ENCODE peak calls at places on chromosomes 7 and 10, in nine cellular contexts. W is prostate gland, X is HCT116, N is spleen, E is transverse colon, C is stomach, P is GM12891, B is suprapubic skin, G is GM12892. Y is an unnamed sample.

GRCh38 chr7:151186640-151187408 is at the start of gene ASB10:
- DNase-seq in W (no peak), X (no peak), N (peak; percentile 68), E (no peak), C (no peak), P (no peak), B (peak; percentile 49), G (no peak), Y (no peak)

GRCh38 chr10:34171957-34172527 is 643.1 kb downstream of the PARD3 start:
- DNase-seq in W (no peak), X (no peak), N (no peak), E (no peak), C (no peak), P (no peak), B (no peak), G (no peak), Y (no peak)

GRCh38 chr7:20358762-20359282 is 28.1 kb downstream of the ITGB8 start:
- DNase-seq in W (no peak), X (no peak), N (no peak), E (no peak), C (no peak), P (no peak), B (no peak), G (no peak), Y (no peak)

GRCh38 chr10:93630609-93631320 is 18.4 kb downstream of the PDE6C start:
- DNase-seq in W (no peak), X (no peak), N (no peak), E (no peak), C (no peak), P (no peak), B (no peak), G (no peak), Y (no peak)

GRCh38 chr7:156816943-156817572 is 75.9 kb downstream of the LMBR1 start:
- DNase-seq in W (no peak), X (no peak), N (no peak), E (no peak), C (no peak), P (no peak), B (no peak), G (no peak), Y (peak; percentile 33)

GRCh38 chr7:138125598-138126111 is 49.4 kb downstream of the AKR1D1 start:
- DNase-seq in W (no peak), X (no peak), N (no peak), E (no peak), C (no peak), P (no peak), B (no peak), G (peak; percentile 21), Y (no peak)

GRCh38 chr7:140304071-140304799 is 94.1 kb downstream of the SLC37A3 start:
- DNase-seq in W (no peak), X (no peak), N (no peak), E (no peak), C (no peak), P (peak; percentile 47), B (no peak), G (no peak), Y (peak; percentile 22)

GRCh38 chr7:47653550-47654351 is 71.8 kb upstream of the TNS3 start:
- DNase-seq in W (no peak), X (no peak), N (peak; percentile 56), E (no peak), C (no peak), P (no peak), B (no peak), G (no peak), Y (peak; percentile 76)

GRCh38 chr10:121536271-121536918 is 61.8 kb downstream of the FGFR2 start:
- DNase-seq in W (no peak), X (no peak), N (no peak), E (no peak), C (no peak), P (no peak), B (no peak), G (no peak), Y (no peak)

GRCh38 chr7:151043959-151044358 is 4.4 kb upstream of the ASIC3 start:
- DNase-seq in W (no peak), X (no peak), N (no peak), E (no peak), C (no peak), P (no peak), B (no peak), G (no peak), Y (no peak)

GRCh38 chr10:76420725-76421124 is 989.3 kb downstream of the LRMDA start:
- DNase-seq in W (no peak), X (no peak), N (no peak), E (no peak), C (no peak), P (no peak), B (no peak), G (no peak), Y (no peak)
- TF ChIP-seq POLR2AphosphoS5 in W (no peak), X (no peak), N (no peak), E (no peak), C (no peak), P (no peak), B (no peak), G (no peak), Y (no peak)

GRCh38 chr10:125341611-125342010 is 181.2 kb upstream of the CTBP2 start:
- DNase-seq in W (no peak), X (no peak), N (no peak), E (no peak), C (no peak), P (no peak), B (no peak), G (no peak), Y (no peak)

GRCh38 chr10:125340871-125341270 is 180.5 kb upstream of the CTBP2 start:
- DNase-seq in W (no peak), X (no peak), N (no peak), E (no peak), C (no peak), P (no peak), B (no peak), G (no peak), Y (no peak)

GRCh38 chr10:125333769-125334168 is 173.4 kb upstream of the CTBP2 start:
- DNase-seq in W (no peak), X (no peak), N (no peak), E (no peak), C (no peak), P (no peak), B (no peak), G (no peak), Y (no peak)

GRCh38 chr10:125334545-125334944 is 174.2 kb upstream of the CTBP2 start:
- DNase-seq in W (no peak), X (no peak), N (no peak), E (no peak), C (no peak), P (no peak), B (no peak), G (no peak), Y (no peak)

GRCh38 chr10:125337510-125337909 is 177.1 kb upstream of the CTBP2 start:
- DNase-seq in W (no peak), X (no peak), N (no peak), E (no peak), C (no peak), P (no peak), B (no peak), G (no peak), Y (no peak)
- TF ChIP-seq POLR2AphosphoS5 in W (no peak), X (no peak), N (no peak), E (no peak), C (no peak), P (no peak), B (no peak), G (no peak), Y (no peak)

DNA sequence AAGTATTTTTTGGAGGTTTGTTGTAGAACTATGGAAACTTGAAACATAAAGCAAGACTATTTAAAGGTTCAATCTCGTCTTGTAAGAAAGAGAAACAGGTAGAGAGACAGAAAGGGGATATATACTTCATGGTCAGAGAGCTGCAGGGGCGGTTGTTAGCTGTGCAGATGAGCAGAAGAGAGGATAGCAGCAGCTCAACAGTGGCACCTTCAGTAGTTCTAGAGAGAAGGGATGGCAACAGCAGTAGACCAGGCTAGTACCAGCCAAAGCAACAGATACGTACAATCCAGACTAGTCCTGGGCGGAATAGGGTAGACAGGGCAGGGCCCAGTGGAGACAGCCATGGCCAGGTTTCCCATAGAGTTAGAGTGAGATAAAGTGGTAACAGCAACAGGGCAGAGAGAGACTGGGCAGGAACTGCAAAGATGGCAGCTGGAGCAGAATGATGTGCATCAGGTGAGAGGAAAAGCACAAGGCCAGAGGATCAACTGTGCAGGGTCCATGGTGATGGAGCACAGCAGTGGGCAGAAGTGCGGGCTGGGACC is 145.2 kb downstream of the FRMD4A start:
- DNase-seq in W (no peak), X (peak; percentile 40), N (no peak), E (no peak), C (no peak), P (peak; percentile 35), B (no peak), G (peak; percentile 33), Y (peak; percentile 33)
- TF ChIP-seq POLR2AphosphoS5 in W (no peak), X (no peak), N (no peak), E (no peak), C (no peak), P (peak; percentile 100), B (no peak), G (peak; percentile 100), Y (peak; percentile 99)

GRCh38 chr10:5576780-5577472 is 52.2 kb downstream of the CALML3 start:
- DNase-seq in W (no peak), X (no peak), N (peak; percentile 47), E (no peak), C (no peak), P (no peak), B (no peak), G (no peak), Y (no peak)

GRCh38 chr10:5576154-5576748 is 51.5 kb downstream of the CALML3 start:
- DNase-seq in W (no peak), X (no peak), N (no peak), E (no peak), C (no peak), P (no peak), B (no peak), G (no peak), Y (no peak)

GRCh38 chr10:5574642-5575131 is 49.9 kb downstream of the CALML3 start:
- DNase-seq in W (no peak), X (no peak), N (peak; percentile 60), E (peak; percentile 66), C (no peak), P (no peak), B (no peak), G (no peak), Y (no peak)

GRCh38 chr10:5575144-5575481 is 50.4 kb downstream of the CALML3 start:
- DNase-seq in W (no peak), X (no peak), N (peak; percentile 57), E (no peak), C (no peak), P (no peak), B (no peak), G (no peak), Y (no peak)

DNA sequence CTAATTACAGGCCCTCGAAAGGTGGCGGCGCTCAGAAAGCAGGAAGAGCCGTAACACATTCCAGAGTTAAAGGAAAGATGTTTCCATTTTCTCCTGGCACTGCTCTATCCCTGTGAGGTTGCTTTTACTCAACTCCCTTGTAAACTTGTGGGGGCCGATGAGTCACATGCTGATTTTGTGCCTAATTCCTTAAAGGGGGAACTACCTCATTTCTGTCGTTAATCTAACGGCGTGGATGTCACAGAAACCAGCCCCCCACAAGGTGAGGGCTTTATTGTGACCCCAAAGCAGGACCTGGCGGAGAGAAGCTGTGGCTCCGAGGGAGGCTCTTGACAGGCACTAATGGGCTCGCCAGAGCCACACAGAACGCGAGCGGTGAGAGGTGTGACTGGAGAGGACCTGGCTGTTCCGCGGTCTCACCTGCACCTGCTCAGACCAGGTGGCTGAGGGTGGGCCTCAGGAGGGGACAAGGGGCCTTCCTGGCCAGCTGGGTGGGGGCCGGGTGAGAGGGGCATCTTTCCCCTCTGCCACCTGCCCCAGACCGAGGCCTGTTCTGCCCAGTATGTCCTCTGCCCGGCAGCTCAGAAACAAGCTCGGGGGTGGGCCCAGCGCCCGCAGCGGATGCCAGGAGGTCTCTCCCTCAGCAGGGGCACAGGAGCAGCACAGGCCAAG is 50.9 kb downstream of the CALML3 start:
- DNase-seq in W (no peak), X (no peak), N (peak; percentile 74), E (no peak), C (no peak), P (no peak), B (peak; percentile 62), G (no peak), Y (no peak)
- TF ChIP-seq POLR2AphosphoS5 in W (peak; percentile 68), X (no peak), N (no peak), E (no peak), C (no peak), P (no peak), B (no peak), G (no peak), Y (no peak)